ENCODE peak calls at places on chromosome 11, in seven cellular contexts. Y is NCI-H2171 treated with DMSO at 0.1 percent for 48 hours, K is HuH-7.5, R is activated T-cell treated with anti-CD3 and anti-CD28 coated beads for 48 hours, Q is colonic mucosa, D is NCI-H1105, Z is cardiac fibroblast. H is an unnamed sample.

GRCh38 chr11:99320769-99321290 is 300.1 kb downstream of the CNTN5 start:
- DNase-seq in Y (no peak), K (no peak), R (no peak), Q (no peak), D (no peak), Z (peak), H (no peak)

GRCh38 chr11:21582791-21583190 is 610.1 kb upstream of the ANO5 start:
- DNase-seq in Y (no peak), K (no peak), R (no peak), Q (no peak), D (no peak), Z (no peak), H (no peak)

GRCh38 chr11:75996523-75997272 is 181.7 kb downstream of the UVRAG start:
- DNase-seq in Y (no peak), K (no peak), R (no peak), Q (no peak), D (no peak), Z (no peak), H (no peak)

GRCh38 chr11:126431401-126432064 is 76.0 kb downstream of the ST3GAL4 start:
- DNase-seq in Y (no peak), K (no peak), R (no peak), Q (peak), D (no peak), Z (peak), H (no peak)

GRCh38 chr11:70503201-70503877 is 105.0 kb downstream of the CTTN start:
- DNase-seq in Y (peak), K (no peak), R (no peak), Q (no peak), D (peak), Z (no peak), H (no peak)

GRCh38 chr11:45294499-45294898 is 8.4 kb upstream of the SYT13 start:
- DNase-seq in Y (no peak), K (no peak), R (no peak), Q (no peak), D (no peak), Z (no peak), H (no peak)

GRCh38 chr11:90329043-90329442 is 106.2 kb upstream of the CHORDC1 start:
- DNase-seq in Y (no peak), K (no peak), R (no peak), Q (no peak), D (no peak), Z (no peak), H (no peak)

GRCh38 chr11:10317281-10317755 is 12.4 kb downstream of the ADM start:
- DNase-seq in Y (no peak), K (no peak), R (no peak), Q (no peak), D (no peak), Z (no peak), H (peak)

GRCh38 chr11:74185285-74185684 is 14.2 kb downstream of the PPME1 start:
- DNase-seq in Y (no peak), K (no peak), R (no peak), Q (no peak), D (no peak), Z (no peak), H (no peak)

GRCh38 chr11:65645710-65646109 is 7.8 kb downstream of the SIPA1 start:
- DNase-seq in Y (no peak), K (no peak), R (no peak), Q (no peak), D (no peak), Z (peak), H (no peak)

GRCh38 chr11:134821422-134821821 is 409.4 kb upstream of the B3GAT1 start:
- DNase-seq in Y (no peak), K (no peak), R (no peak), Q (no peak), D (no peak), Z (no peak), H (no peak)

GRCh38 chr11:62446091-62446490 is 27.3 kb downstream of the SCGB1A1 start:
- DNase-seq in Y (no peak), K (no peak), R (no peak), Q (peak), D (no peak), Z (no peak), H (no peak)

GRCh38 chr11:92154611-92155010 is 70.0 kb upstream of the FAT3 start:
- DNase-seq in Y (no peak), K (no peak), R (no peak), Q (no peak), D (no peak), Z (no peak), H (no peak)

GRCh38 chr11:93085097-93085496 is 112.7 kb downstream of the SLC36A4 start:
- DNase-seq in Y (no peak), K (no peak), R (no peak), Q (no peak), D (no peak), Z (no peak), H (no peak)

GRCh38 chr11:94132152-94132558 is 3.5 kb downstream of the PANX1 start:
- DNase-seq in Y (no peak), K (no peak), R (no peak), Q (no peak), D (no peak), Z (peak), H (no peak)

GRCh38 chr11:21514298-21514697 is 678.6 kb upstream of the ANO5 start:
- DNase-seq in Y (no peak), K (no peak), R (no peak), Q (no peak), D (peak), Z (no peak), H (no peak)

GRCh38 chr11:44363116-44363515 is 53.2 kb upstream of the ALX4 start:
- DNase-seq in Y (no peak), K (no peak), R (no peak), Q (no peak), D (no peak), Z (no peak), H (no peak)

GRCh38 chr11:123474994-123475393 is 44.9 kb downstream of the GRAMD1B start:
- DNase-seq in Y (no peak), K (no peak), R (no peak), Q (no peak), D (no peak), Z (peak), H (no peak)

GRCh38 chr11:15059132-15059531 is 14.3 kb upstream of the CALCB start:
- DNase-seq in Y (no peak), K (no peak), R (no peak), Q (no peak), D (no peak), Z (no peak), H (no peak)

GRCh38 chr11:2674681-2675131 is 25.1 kb downstream of the KCNQ1OT1 start:
- DNase-seq in Y (no peak), K (no peak), R (no peak), Q (no peak), D (no peak), Z (no peak), H (peak)

GRCh38 chr11:59669611-59670009 is 773 bp upstream of the PATL1 start:
- DNase-seq in Y (no peak), K (no peak), R (no peak), Q (peak), D (no peak), Z (peak), H (no peak)

GRCh38 chr11:119262668-119263351 is 54.1 kb downstream of the MCAM start:
- DNase-seq in Y (no peak), K (no peak), R (no peak), Q (no peak), D (no peak), Z (peak), H (no peak)

GRCh38 chr11:11747570-11747969 is 94.2 kb upstream of the USP47 start:
- DNase-seq in Y (no peak), K (no peak), R (no peak), Q (no peak), D (no peak), Z (no peak), H (no peak)

GRCh38 chr11:128341280-128341679 is 246.1 kb downstream of the ETS1 start:
- DNase-seq in Y (no peak), K (no peak), R (no peak), Q (no peak), D (no peak), Z (peak), H (no peak)

GRCh38 chr11:12179019-12179418 is 68.6 kb downstream of the MICAL2 start:
- DNase-seq in Y (peak), K (no peak), R (no peak), Q (peak), D (no peak), Z (no peak), H (no peak)

GRCh38 chr11:130213979-130214281 is 54.3 kb downstream of the ST14 start:
- DNase-seq in Y (no peak), K (no peak), R (no peak), Q (no peak), D (no peak), Z (no peak), H (no peak)

GRCh38 chr11:61691378-61692156 is 11.4 kb downstream of the DAGLA start:
- DNase-seq in Y (peak), K (no peak), R (no peak), Q (no peak), D (peak), Z (no peak), H (no peak)

GRCh38 chr11:123325535-123325934 is 104.5 kb upstream of the GRAMD1B start:
- DNase-seq in Y (peak), K (no peak), R (no peak), Q (no peak), D (no peak), Z (no peak), H (no peak)

GRCh38 chr11:47148903-47149535 is 27.7 kb downstream of the ARFGAP2 start:
- DNase-seq in Y (peak), K (no peak), R (no peak), Q (peak), D (peak), Z (peak), H (no peak)

GRCh38 chr11:10913075-10913474 is 55.2 kb upstream of the ZBED5 start:
- DNase-seq in Y (no peak), K (no peak), R (no peak), Q (no peak), D (no peak), Z (no peak), H (no peak)

H was measured in ecto neural progenitor cell.